ENCODE peak calls at places on chromosomes 2 and 18, in five cellular contexts. J is lung, Z is MCF 10A, W is HFF-Myc, L is nephron progenitor cell. H is an unnamed sample.

GRCh38 chr2:73970268-73970803 is 14.4 kb upstream of the TET3 start:
- DNase-seq in J (no peak), Z (no peak), W (no peak), L (no peak), H (no peak)

GRCh38 chr2:3536682-3537632 is 17.6 kb upstream of the ADI1 start:
- DNase-seq in J (peak; percentile 53), Z (peak; percentile 15), W (no peak), L (peak; percentile 39), H (no peak)

GRCh38 chr2:128608911-128609880 is 290.5 kb upstream of the HS6ST1 start:
- DNase-seq in J (no peak), Z (no peak), W (no peak), L (no peak), H (no peak)

GRCh38 chr2:218146056-218146455 is 20.2 kb downstream of the CXCR2 start:
- DNase-seq in J (no peak), Z (no peak), W (no peak), L (no peak), H (no peak)

GRCh38 chr18:8562065-8562464 is 47.2 kb upstream of the RAB12 start:
- DNase-seq in J (no peak), Z (no peak), W (no peak), L (no peak), H (no peak)

GRCh38 chr2:96156011-96156820 is 11.0 kb upstream of the DUSP2 start:
- DNase-seq in J (no peak), Z (no peak), W (no peak), L (no peak), H (no peak)

GRCh38 chr2:20221169-20221938 is 3.6 kb downstream of the SDC1 start:
- DNase-seq in J (no peak), Z (no peak), W (no peak), L (no peak), H (no peak)

GRCh38 chr2:30694286-30695055 is 112.8 kb downstream of the CAPN13 start:
- DNase-seq in J (peak; percentile 11), Z (no peak), W (no peak), L (no peak), H (no peak)

DNA sequence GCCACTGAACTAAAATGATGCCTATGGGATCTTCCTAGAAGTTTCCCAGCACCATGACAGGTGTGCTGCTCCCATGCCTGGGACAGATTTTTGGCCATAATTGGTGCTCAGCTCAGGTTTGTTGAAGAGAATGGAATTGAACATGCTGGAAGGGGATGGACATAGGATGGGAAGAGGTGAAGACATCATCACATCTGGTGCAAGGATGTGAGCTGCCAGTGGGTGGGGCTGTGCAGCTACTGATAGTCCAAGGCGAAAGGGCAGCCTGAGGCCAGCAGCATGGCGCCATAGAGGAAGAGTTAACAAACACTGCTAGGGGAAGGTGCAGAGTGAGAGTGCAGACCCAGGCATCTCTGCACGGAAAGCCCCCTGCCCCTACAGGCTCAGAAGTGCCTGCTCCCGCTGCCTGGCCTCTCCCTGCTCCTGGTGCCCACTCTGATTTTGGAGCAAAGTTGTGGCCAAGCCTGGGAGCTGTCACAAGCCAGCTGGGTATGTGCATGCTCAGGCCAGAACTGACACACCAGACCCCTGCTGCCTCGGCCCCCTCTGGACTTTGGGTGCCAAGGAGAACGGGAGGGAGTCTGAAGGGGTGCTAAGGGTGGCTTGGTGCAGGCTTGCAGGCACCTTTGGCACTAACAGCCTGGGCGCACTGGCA is 178.6 kb downstream of the ZBTB7C start:
- DNase-seq in J (peak; percentile 64), Z (peak; percentile 78), W (no peak), L (peak; percentile 76), H (no peak)
- TF ChIP-seq CTCF in J (no peak), Z (peak; percentile 69), W (peak; percentile 61), L (peak; percentile 67), H (no peak)

GRCh38 chr2:59296279-59296678 is 1055.2 kb upstream of the FANCL start:
- DNase-seq in J (no peak), Z (peak; percentile 48), W (no peak), L (no peak), H (no peak)
- TF ChIP-seq CTCF in J (no peak), Z (no peak), W (no peak), L (no peak), H (no peak)

GRCh38 chr2:216219866-216220265 is 110.7 kb downstream of the XRCC5 start:
- DNase-seq in J (no peak), Z (no peak), W (no peak), L (no peak), H (no peak)

GRCh38 chr2:216217904-216218260 is 108.7 kb downstream of the XRCC5 start:
- DNase-seq in J (no peak), Z (no peak), W (no peak), L (no peak), H (no peak)

GRCh38 chr2:216220976-216221375 is 111.8 kb downstream of the XRCC5 start:
- DNase-seq in J (no peak), Z (no peak), W (no peak), L (no peak), H (no peak)

GRCh38 chr2:216221806-216222205 is 112.7 kb downstream of the XRCC5 start:
- DNase-seq in J (no peak), Z (peak; percentile 57), W (peak; percentile 15), L (no peak), H (no peak)

GRCh38 chr2:216222650-216223352 is 113.7 kb downstream of the XRCC5 start:
- DNase-seq in J (no peak), Z (peak; percentile 30), W (peak; percentile 11), L (no peak), H (peak; percentile 37)
- TF ChIP-seq CTCF in J (no peak), Z (peak; percentile 31), W (peak; percentile 53), L (peak; percentile 11), H (no peak)

DNA sequence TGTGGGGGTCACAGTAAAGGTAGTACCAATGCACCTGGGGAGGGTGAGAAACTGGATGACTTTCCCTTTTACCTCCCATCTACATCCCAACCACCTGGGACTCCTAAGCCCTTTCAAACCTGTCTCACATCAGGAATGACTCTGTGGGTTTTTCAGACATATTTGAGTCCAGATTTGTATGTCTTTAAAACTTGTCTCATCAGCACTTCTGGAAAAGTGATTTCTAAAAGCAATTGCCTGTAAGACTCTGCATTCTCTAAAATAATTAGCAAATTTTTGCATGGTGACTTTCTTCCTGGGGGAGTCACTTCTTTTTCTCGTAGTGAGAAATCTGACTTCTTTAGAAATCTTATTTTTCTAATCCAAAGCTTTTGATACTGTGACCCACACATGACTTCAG is 1553.0 kb upstream of the PIK3C3 start:
- DNase-seq in J (no peak), Z (no peak), W (no peak), L (no peak), H (no peak)
- TF ChIP-seq CTCF in J (no peak), Z (no peak), W (no peak), L (no peak), H (no peak)

DNA sequence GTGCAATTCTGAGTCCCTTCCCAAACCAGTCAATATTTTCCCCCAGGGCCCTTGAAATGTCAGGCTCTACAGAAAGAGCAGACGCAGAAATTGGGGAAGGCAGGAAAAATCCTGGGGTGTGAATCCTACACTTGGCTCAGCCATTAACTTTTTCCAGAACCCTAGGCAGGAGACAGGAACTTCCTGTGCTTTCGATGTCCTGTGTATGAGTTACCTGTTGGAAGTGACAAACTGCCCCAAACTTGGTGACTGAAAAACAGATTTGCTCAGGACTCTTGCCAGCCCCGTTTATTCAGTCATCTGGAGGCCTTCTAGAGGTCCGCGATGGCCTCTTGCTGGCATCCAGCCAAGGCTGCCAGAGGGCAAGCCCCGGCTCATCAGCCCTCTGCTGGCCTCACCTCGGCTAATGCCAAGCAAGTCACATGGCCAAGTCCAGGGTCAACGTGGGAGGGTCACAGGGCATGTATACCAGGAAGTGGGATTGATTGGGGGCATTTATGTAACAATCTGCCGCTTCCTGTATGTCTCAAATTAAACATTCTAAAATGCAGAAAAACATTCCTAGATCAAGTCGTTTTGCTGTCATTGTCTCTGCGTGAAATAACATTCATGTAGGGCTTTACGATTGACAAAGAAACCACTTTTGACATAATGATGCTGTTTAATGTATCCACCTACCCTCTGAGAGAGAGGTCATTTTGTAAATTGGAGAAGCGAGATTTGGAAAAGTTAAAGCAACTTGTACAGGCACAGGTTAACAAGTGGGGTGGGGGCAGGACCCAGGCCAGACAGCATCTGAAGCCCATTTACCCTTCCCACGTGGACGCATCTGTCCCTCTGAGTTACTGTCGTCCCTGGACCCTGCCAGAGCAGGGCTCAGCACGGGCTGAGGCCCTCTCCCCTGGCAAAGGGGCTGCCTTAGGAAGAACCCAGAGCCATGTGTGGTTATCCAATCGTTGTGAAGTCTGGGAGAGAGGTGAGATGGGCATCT is 179.4 kb downstream of the INHBB start:
- DNase-seq in J (no peak), Z (peak; percentile 42), W (no peak), L (no peak), H (no peak)
- TF ChIP-seq CTCF in J (no peak), Z (no peak), W (no peak), L (no peak), H (no peak)

GRCh38 chr2:123518387-123518786 is 506.7 kb upstream of the CNTNAP5 start:
- DNase-seq in J (no peak), Z (peak; percentile 38), W (no peak), L (no peak), H (no peak)

GRCh38 chr2:123513351-123513750 is 511.7 kb upstream of the CNTNAP5 start:
- DNase-seq in J (no peak), Z (no peak), W (no peak), L (no peak), H (no peak)

GRCh38 chr2:123512547-123512946 is 512.5 kb upstream of the CNTNAP5 start:
- DNase-seq in J (no peak), Z (no peak), W (no peak), L (no peak), H (no peak)

DNA sequence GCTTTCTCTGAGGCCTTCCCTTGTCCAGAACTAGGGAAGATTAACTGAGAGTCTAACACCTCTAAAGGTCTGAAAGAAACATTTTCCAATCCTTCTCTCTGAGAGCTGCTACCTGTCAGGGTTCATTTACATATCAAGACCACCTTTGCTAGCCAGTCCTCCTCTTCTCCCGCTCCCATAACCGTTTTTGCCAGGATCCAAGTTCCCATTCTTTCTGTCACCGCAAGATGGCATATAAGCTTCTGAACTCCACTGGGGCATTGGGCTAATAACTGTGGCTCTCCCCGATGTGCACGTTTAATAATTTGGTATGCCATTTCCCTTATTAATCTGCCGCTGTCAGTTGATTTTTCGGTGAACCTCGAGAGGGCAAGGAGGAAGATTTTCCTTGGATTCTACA is 510.3 kb upstream of the CNTNAP5 start:
- DNase-seq in J (no peak), Z (no peak), W (no peak), L (no peak), H (no peak)
- TF ChIP-seq CTCF in J (no peak), Z (no peak), W (no peak), L (no peak), H (no peak)

H was measured in activated B cell treated with CpG ODN at 0.5 μM for 24 hours.